ENCODE peak calls at places on chromosomes 4 and X, in eight cellular contexts. X, D, P, R, I, F, C and K are unnamed samples.
A peak's percentile ranks its signal among the peaks of the same experiment; 100 is the strongest.

GRCh38 chrX:20515841-20516461 is 249.2 kb upstream of the RPS6KA3 start:
- DNase-seq in X (no peak), D (peak; percentile 83), P (peak; percentile 17), R (no peak), I (peak; percentile 89), F (peak; percentile 22), C (peak; percentile 91), K (no peak)

GRCh38 chr4:168019921-168020320 is 72.4 kb upstream of the ANXA10 start:
- DNase-seq in X (no peak), D (peak; percentile 57), P (no peak), R (no peak), I (no peak), F (no peak), C (peak; percentile 22), K (no peak)

GRCh38 chr4:102761478-102761790 is 666 bp upstream of the MANBA start:
- DNase-seq in X (no peak), D (no peak), P (no peak), R (no peak), I (no peak), F (no peak), C (peak; percentile 38), K (no peak)

GRCh38 chrX:120464409-120464808 is 4.7 kb downstream of the LAMP2 start:
- DNase-seq in X (no peak), D (no peak), P (no peak), R (no peak), I (no peak), F (no peak), C (no peak), K (no peak)

GRCh38 chrX:154730271-154730883 is 20.5 kb downstream of the GAB3 start:
- DNase-seq in X (no peak), D (peak; percentile 88), P (no peak), R (no peak), I (peak; percentile 78), F (no peak), C (peak; percentile 86), K (no peak)

GRCh38 chr4:169774466-169775445 is 17.0 kb upstream of the HPF1 start:
- DNase-seq in X (no peak), D (no peak), P (no peak), R (no peak), I (no peak), F (no peak), C (no peak), K (no peak)

GRCh38 chrX:152635941-152636340 is 1.8 kb upstream of the GABRQ start:
- DNase-seq in X (no peak), D (peak; percentile 75), P (no peak), R (peak; percentile 48), I (peak; percentile 65), F (peak; percentile 24), C (peak; percentile 83), K (no peak)

GRCh38 chr4:184317234-184317918 is 99.7 kb upstream of the ENPP6 start:
- DNase-seq in X (no peak), D (no peak), P (no peak), R (no peak), I (no peak), F (no peak), C (peak; percentile 26), K (no peak)

GRCh38 chr4:48352793-48353192 is 11.5 kb downstream of the SLAIN2 start:
- DNase-seq in X (no peak), D (no peak), P (no peak), R (no peak), I (no peak), F (no peak), C (no peak), K (no peak)

GRCh38 chrX:118644378-118644777 is 83.0 kb upstream of the IL13RA1 start:
- DNase-seq in X (no peak), D (peak; percentile 40), P (no peak), R (no peak), I (peak; percentile 44), F (peak; percentile 46), C (peak; percentile 80), K (no peak)
- TF ChIP-seq CTCF in X (no peak), D (peak; percentile 36), P (peak; percentile 29), R (peak; percentile 35), I (peak; percentile 37), F (peak; percentile 69), C (peak; percentile 50), K (peak; percentile 51)

DNA sequence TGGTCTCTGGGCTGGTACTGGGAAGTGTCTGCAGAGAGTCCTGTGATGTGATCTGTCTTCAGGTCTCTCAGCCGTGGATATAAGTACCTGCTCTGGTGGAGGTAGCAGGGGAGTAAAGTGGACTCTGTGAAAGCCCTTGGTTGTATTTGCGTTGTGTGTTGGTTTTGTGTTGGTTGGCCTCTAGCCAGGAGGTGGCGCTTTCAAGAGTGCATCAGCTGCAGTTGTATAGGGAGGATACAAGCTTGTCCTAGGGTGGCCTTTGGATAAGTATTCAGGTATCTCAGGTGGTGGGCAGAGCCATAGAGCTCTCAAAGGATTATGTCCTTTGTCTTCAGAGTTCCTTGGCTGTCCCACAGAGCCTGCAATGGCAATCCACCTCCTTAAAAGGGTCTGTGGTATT is 111.6 kb downstream of the MAGEB17 start:
- DNase-seq in X (no peak), D (no peak), P (no peak), R (no peak), I (no peak), F (no peak), C (no peak), K (no peak)
- TF ChIP-seq CTCF in X (no peak), D (no peak), P (no peak), R (no peak), I (no peak), F (no peak), C (no peak), K (peak; percentile 17)

GRCh38 chr4:132818091-132818490 is 331.0 kb upstream of the PCDH10 start:
- DNase-seq in X (no peak), D (no peak), P (no peak), R (no peak), I (no peak), F (no peak), C (no peak), K (no peak)
- TF ChIP-seq CTCF in X (no peak), D (no peak), P (no peak), R (no peak), I (no peak), F (no peak), C (no peak), K (peak; percentile 61)

GRCh38 chr4:145180298-145181090 is at the start of gene OTUD4:
- DNase-seq in X (peak; percentile 98), D (peak; percentile 93), P (peak; percentile 95), R (peak; percentile 87), I (peak; percentile 91), F (peak; percentile 60), C (peak; percentile 97), K (peak; percentile 97)
- TF ChIP-seq CTCF in X (no peak), D (peak; percentile 16), P (peak; percentile 49), R (no peak), I (no peak), F (no peak), C (no peak), K (peak; percentile 11)

GRCh38 chrX:131066237-131066636 is 8.1 kb downstream of the ARHGAP36 start:
- DNase-seq in X (no peak), D (no peak), P (no peak), R (no peak), I (no peak), F (no peak), C (no peak), K (no peak)

GRCh38 chrX:131067216-131067615 is 9.1 kb downstream of the ARHGAP36 start:
- DNase-seq in X (peak; percentile 32), D (no peak), P (no peak), R (no peak), I (no peak), F (no peak), C (no peak), K (no peak)

GRCh38 chrX:131060147-131060546 is 2.0 kb downstream of the ARHGAP36 start:
- DNase-seq in X (no peak), D (no peak), P (no peak), R (no peak), I (no peak), F (no peak), C (no peak), K (no peak)

GRCh38 chrX:131059231-131059630 is 1.1 kb downstream of the ARHGAP36 start:
- DNase-seq in X (no peak), D (no peak), P (no peak), R (no peak), I (no peak), F (no peak), C (no peak), K (no peak)

DNA sequence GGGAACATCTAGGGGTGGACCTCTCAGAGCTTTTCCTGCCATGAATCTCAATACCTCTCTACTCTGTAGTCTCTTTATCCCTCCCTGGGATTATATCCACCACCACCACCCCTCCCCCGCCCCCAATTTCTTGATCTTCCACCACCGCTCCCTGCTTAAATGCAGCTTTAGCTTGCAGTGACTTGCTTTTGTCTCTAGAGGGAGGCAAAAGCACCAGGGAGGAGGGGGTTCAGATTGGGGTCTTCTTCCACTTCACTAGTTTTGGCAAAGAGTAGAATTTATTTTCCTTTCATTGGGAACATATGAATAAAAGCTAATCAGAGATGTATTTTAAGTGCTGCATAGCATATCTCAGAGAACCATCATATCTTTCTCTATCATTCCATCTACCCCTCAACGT is 5.5 kb downstream of the ARHGAP36 start:
- DNase-seq in X (no peak), D (no peak), P (no peak), R (no peak), I (no peak), F (no peak), C (no peak), K (no peak)
- TF ChIP-seq CTCF in X (no peak), D (no peak), P (peak; percentile 25), R (no peak), I (peak; percentile 27), F (no peak), C (no peak), K (peak; percentile 72)

GRCh38 chrX:109911046-109911445 is 91.9 kb upstream of the TMEM164 start:
- DNase-seq in X (no peak), D (peak; percentile 35), P (no peak), R (no peak), I (peak; percentile 24), F (peak; percentile 7), C (no peak), K (no peak)
- TF ChIP-seq CTCF in X (no peak), D (peak; percentile 57), P (peak; percentile 40), R (peak; percentile 60), I (peak; percentile 66), F (peak; percentile 68), C (peak; percentile 50), K (peak; percentile 79)

GRCh38 chr4:181475781-181476180 is 767.4 kb upstream of the TENM3 start:
- DNase-seq in X (no peak), D (no peak), P (no peak), R (no peak), I (peak; percentile 2), F (no peak), C (peak; percentile 30), K (no peak)
- TF ChIP-seq CTCF in X (no peak), D (no peak), P (no peak), R (no peak), I (no peak), F (no peak), C (no peak), K (no peak)